ENCODE peak calls at places on chromosomes 7 and 10, in eight cellular contexts. V is fibroblast of gingiva; B is EL; F is Calu3; R is NCI-H774; E is NCI-H2107; S is activated CD4-positive, alpha-beta T cell treated with anti-CD3 and anti-CD28 coated beads, Interleukin-2, amount 50 U/mL, for 24 hours; C is germinal center. U is an unnamed sample.

GRCh38 chr10:125177641-125178640 is 17.6 kb upstream of the CTBP2 start:
- DNase-seq in V (no peak), B (no peak), F (no peak), R (no peak), E (no peak), S (no peak), C (no peak), U (no peak)

GRCh38 chr7:115357213-115357999 is 435.5 kb downstream of the MDFIC start:
- DNase-seq in V (no peak), B (peak), F (no peak), R (no peak), E (no peak), S (no peak), C (no peak), U (peak)

GRCh38 chr10:127937915-127938440 is 31.1 kb downstream of the PTPRE start:
- DNase-seq in V (no peak), B (no peak), F (no peak), R (no peak), E (no peak), S (no peak), C (no peak), U (no peak)

GRCh38 chr10:24495666-24496065 is 228.0 kb downstream of the ARHGAP21 start:
- DNase-seq in V (no peak), B (no peak), F (no peak), R (no peak), E (no peak), S (no peak), C (no peak), U (no peak)

GRCh38 chr7:139629392-139630082 is 106.1 kb downstream of the CLEC2L start:
- DNase-seq in V (no peak), B (no peak), F (no peak), R (no peak), E (no peak), S (no peak), C (no peak), U (no peak)

GRCh38 chr10:14068851-14069250 is 261.9 kb downstream of the FRMD4A start:
- DNase-seq in V (no peak), B (no peak), F (no peak), R (no peak), E (no peak), S (no peak), C (no peak), U (no peak)

GRCh38 chr7:45151967-45152366 is 5.6 kb upstream of the RAMP3 start:
- DNase-seq in V (no peak), B (no peak), F (no peak), R (no peak), E (no peak), S (no peak), C (no peak), U (no peak)

GRCh38 chr10:24383681-24384106 is 174.8 kb downstream of the KIAA1217 start:
- DNase-seq in V (peak), B (peak), F (peak), R (peak), E (peak), S (peak), C (peak), U (peak)

GRCh38 chr10:132876967-132877366 is 65.4 kb downstream of the CFAP46 start:
- DNase-seq in V (no peak), B (no peak), F (no peak), R (no peak), E (no peak), S (no peak), C (no peak), U (no peak)

GRCh38 chr7:77699056-77699455 is 2.8 kb downstream of the RSBN1L start:
- DNase-seq in V (no peak), B (no peak), F (no peak), R (no peak), E (no peak), S (no peak), C (peak), U (peak)

GRCh38 chr10:108049668-108050067 is 885.2 kb upstream of the SORCS1 start:
- DNase-seq in V (no peak), B (no peak), F (no peak), R (no peak), E (no peak), S (no peak), C (no peak), U (no peak)

GRCh38 chr7:91191771-91192170 is 72.5 kb upstream of the FZD1 start:
- DNase-seq in V (no peak), B (no peak), F (no peak), R (no peak), E (no peak), S (no peak), C (no peak), U (no peak)

GRCh38 chr7:98913026-98913425 is 34.7 kb downstream of the TRRAP start:
- DNase-seq in V (no peak), B (no peak), F (no peak), R (no peak), E (peak), S (no peak), C (no peak), U (no peak)

GRCh38 chr10:133616371-133617130 is 10.0 kb downstream of the FRG2B start:
- DNase-seq in V (no peak), B (no peak), F (no peak), R (peak), E (no peak), S (no peak), C (no peak), U (no peak)

GRCh38 chr7:7761974-7762769 is 43.8 kb upstream of the RPA3 start:
- DNase-seq in V (peak), B (peak), F (no peak), R (no peak), E (no peak), S (no peak), C (peak), U (peak)

GRCh38 chr7:151340794-151341356 is 737 bp upstream of the NUB1 start:
- DNase-seq in V (no peak), B (no peak), F (no peak), R (no peak), E (no peak), S (no peak), C (no peak), U (no peak)

GRCh38 chr7:151311294-151311864 is 30.2 kb upstream of the NUB1 start:
- DNase-seq in V (no peak), B (no peak), F (peak), R (no peak), E (no peak), S (no peak), C (no peak), U (no peak)

GRCh38 chr7:12834782-12835181 is 147.3 kb downstream of the ARL4A start:
- DNase-seq in V (no peak), B (no peak), F (no peak), R (no peak), E (no peak), S (no peak), C (no peak), U (no peak)

GRCh38 chr7:7808156-7808555 is 89.7 kb upstream of the RPA3 start:
- DNase-seq in V (peak), B (peak), F (no peak), R (no peak), E (no peak), S (no peak), C (no peak), U (peak)

GRCh38 chr10:126156012-126156411 is 232.3 kb downstream of the ADAM12 start:
- DNase-seq in V (no peak), B (no peak), F (no peak), R (no peak), E (no peak), S (no peak), C (no peak), U (no peak)

GRCh38 chr10:120457431-120458172 is 575 bp downstream of the PLPP4 start:
- DNase-seq in V (no peak), B (no peak), F (no peak), R (no peak), E (no peak), S (no peak), C (no peak), U (no peak)

GRCh38 chr7:50166997-50167961 is 74.2 kb upstream of the ZPBP start:
- DNase-seq in V (no peak), B (no peak), F (no peak), R (no peak), E (no peak), S (no peak), C (peak), U (no peak)

GRCh38 chr7:148697950-148698396 is 730 bp upstream of the CUL1 start:
- DNase-seq in V (no peak), B (no peak), F (no peak), R (no peak), E (no peak), S (no peak), C (no peak), U (peak)

GRCh38 chr10:2120781-2121180 is 383.5 kb upstream of the ADARB2 start:
- DNase-seq in V (no peak), B (no peak), F (no peak), R (no peak), E (no peak), S (no peak), C (no peak), U (no peak)

GRCh38 chr7:133274265-133274664 is 21.4 kb downstream of the EXOC4 start:
- DNase-seq in V (no peak), B (no peak), F (no peak), R (no peak), E (no peak), S (no peak), C (no peak), U (no peak)

GRCh38 chr7:16061630-16062029 is 359.7 kb downstream of the CRPPA start:
- DNase-seq in V (no peak), B (no peak), F (no peak), R (no peak), E (no peak), S (no peak), C (no peak), U (no peak)

GRCh38 chr7:47666164-47666862 is 84.4 kb upstream of the TNS3 start:
- DNase-seq in V (peak), B (peak), F (peak), R (no peak), E (no peak), S (no peak), C (no peak), U (peak)

GRCh38 chr7:143901710-143902587 is at the start of gene TCAF1:
- DNase-seq in V (peak), B (peak), F (peak), R (peak), E (peak), S (peak), C (peak), U (peak)

GRCh38 chr7:151017953-151018420 is 6.3 kb downstream of the ATG9B start:
- DNase-seq in V (no peak), B (peak), F (peak), R (peak), E (no peak), S (peak), C (peak), U (no peak)

GRCh38 chr10:31320179-31320597 is 1.2 kb downstream of the ZEB1 start:
- DNase-seq in V (no peak), B (peak), F (peak), R (no peak), E (no peak), S (peak), C (peak), U (no peak)

GRCh38 chr7:803243-803635 is 29.0 kb upstream of the SUN1 start:
- DNase-seq in V (peak), B (no peak), F (no peak), R (no peak), E (no peak), S (no peak), C (no peak), U (no peak)

U was measured in foreskin fibroblast.